ENCODE peak calls at places on chromosomes 7 and 10, in seven cellular contexts. V is brain microvascular endothelial cell, T is right lobe of liver, F is neural crest cell, J is HFFc6, K is fibroblast of lung, U is mesothelial cell of epicardium. I is an unnamed sample.

GRCh38 chr10:12243860-12244620 is 48.1 kb downstream of the CDC123 start:
- DNase-seq in U (no peak), J (no peak), F (no peak), V (no peak), K (no peak), T (peak), I (peak)

GRCh38 chr10:114683162-114683561 is 25.1 kb upstream of the ABLIM1 start:
- DNase-seq in V (no peak), U (no peak), J (no peak), T (no peak), F (no peak), K (peak), I (no peak)

GRCh38 chr10:100469756-100470155 is 6.9 kb downstream of the WNT8B start:
- DNase-seq in V (no peak), J (no peak), T (no peak), U (no peak), K (no peak), F (no peak), I (no peak)

GRCh38 chr10:10996966-10997620 is 20.6 kb upstream of the CELF2 start:
- DNase-seq in U (no peak), J (no peak), T (no peak), V (no peak), F (no peak), K (no peak), I (no peak)

GRCh38 chr10:8296090-8296741 is 241.7 kb downstream of the GATA3 start:
- DNase-seq in J (no peak), T (no peak), K (no peak), V (no peak), U (no peak), F (no peak), I (no peak)

GRCh38 chr10:13700461-13701144 is 113.8 kb downstream of the PRPF18 start:
- DNase-seq in F (no peak), K (no peak), V (no peak), J (no peak), T (no peak), U (no peak), I (no peak)

GRCh38 chr7:92987095-92987494 is 130.7 kb downstream of the SAMD9 start:
- DNase-seq in T (no peak), F (no peak), K (peak), J (peak), V (peak), U (no peak), I (no peak)

GRCh38 chr7:88455696-88456095 is 149.0 kb upstream of the STEAP4 start:
- DNase-seq in K (peak), U (no peak), T (no peak), F (no peak), J (no peak), V (no peak), I (no peak)

GRCh38 chr10:111137012-111137411 is 60.2 kb downstream of the ADRA2A start:
- DNase-seq in J (no peak), U (no peak), F (no peak), T (no peak), K (no peak), V (no peak), I (no peak)

GRCh38 chr7:51593638-51594037 is 277.0 kb upstream of the COBL start:
- DNase-seq in V (no peak), T (no peak), U (no peak), K (no peak), J (no peak), F (no peak), I (no peak)

GRCh38 chr10:13701157-13701919 is 114.6 kb downstream of the PRPF18 start:
- DNase-seq in V (no peak), U (no peak), J (no peak), F (no peak), T (peak), K (no peak), I (no peak)

GRCh38 chr10:93465806-93466675 is 16.1 kb downstream of the MYOF start:
- DNase-seq in F (no peak), K (peak), U (no peak), J (peak), V (peak), T (no peak), I (no peak)

GRCh38 chr7:78770422-78771410 is 682.8 kb downstream of the MAGI2 start:
- DNase-seq in T (no peak), V (no peak), F (no peak), J (peak), U (no peak), K (peak), I (peak)

GRCh38 chr7:74187915-74188675 is 13.9 kb downstream of the EIF4H start:
- DNase-seq in J (peak), F (no peak), U (no peak), V (no peak), K (peak), T (no peak), I (no peak)

GRCh38 chr7:28922618-28923331 is 35.4 kb downstream of the TRIL start:
- DNase-seq in V (peak), J (peak), T (no peak), F (peak), U (peak), K (peak), I (peak)

GRCh38 chr10:23514321-23514720 is 75.4 kb downstream of the OTUD1 start:
- DNase-seq in J (peak), U (no peak), F (no peak), V (no peak), T (no peak), K (no peak), I (no peak)

GRCh38 chr10:86673827-86674581 is 5.7 kb downstream of the LDB3 start:
- DNase-seq in J (no peak), T (no peak), K (no peak), F (no peak), V (no peak), U (no peak), I (no peak)

GRCh38 chr7:20913853-20914252 is 127.2 kb upstream of the SP8 start:
- DNase-seq in U (no peak), F (no peak), V (no peak), T (no peak), J (no peak), K (no peak), I (no peak)

GRCh38 chr7:113170591-113170990 is 52.2 kb upstream of the SMIM30 start:
- DNase-seq in V (no peak), K (no peak), F (no peak), U (no peak), T (no peak), J (no peak), I (no peak)

GRCh38 chr7:116953372-116953726 is at the start of gene ST7:
- DNase-seq in J (peak), T (no peak), U (peak), K (peak), V (peak), F (peak), I (no peak)

GRCh38 chr7:129569326-129569725 is 42.2 kb upstream of the NRF1 start:
- DNase-seq in F (no peak), U (no peak), T (no peak), K (no peak), J (no peak), V (no peak), I (no peak)

GRCh38 chr7:133645870-133646492 is 393.1 kb downstream of the EXOC4 start:
- DNase-seq in U (no peak), F (no peak), T (no peak), K (peak), V (no peak), J (no peak), I (no peak)

GRCh38 chr10:124091646-124092269 is 1.6 kb downstream of the CHST15 start:
- DNase-seq in U (no peak), K (peak), J (no peak), V (peak), F (peak), T (peak), I (no peak)

GRCh38 chr10:124094419-124094785 is 1.0 kb upstream of the CHST15 start:
- DNase-seq in K (no peak), J (no peak), T (no peak), V (no peak), F (no peak), U (no peak), I (no peak)

GRCh38 chr10:124093076-124093773 is at the start of gene CHST15:
- DNase-seq in T (peak), J (peak), K (peak), F (peak), V (peak), U (peak), I (no peak)

GRCh38 chr10:124090630-124091209 is 2.7 kb downstream of the CHST15 start:
- DNase-seq in F (no peak), J (no peak), T (no peak), U (no peak), V (no peak), K (no peak), I (no peak)

DNA sequence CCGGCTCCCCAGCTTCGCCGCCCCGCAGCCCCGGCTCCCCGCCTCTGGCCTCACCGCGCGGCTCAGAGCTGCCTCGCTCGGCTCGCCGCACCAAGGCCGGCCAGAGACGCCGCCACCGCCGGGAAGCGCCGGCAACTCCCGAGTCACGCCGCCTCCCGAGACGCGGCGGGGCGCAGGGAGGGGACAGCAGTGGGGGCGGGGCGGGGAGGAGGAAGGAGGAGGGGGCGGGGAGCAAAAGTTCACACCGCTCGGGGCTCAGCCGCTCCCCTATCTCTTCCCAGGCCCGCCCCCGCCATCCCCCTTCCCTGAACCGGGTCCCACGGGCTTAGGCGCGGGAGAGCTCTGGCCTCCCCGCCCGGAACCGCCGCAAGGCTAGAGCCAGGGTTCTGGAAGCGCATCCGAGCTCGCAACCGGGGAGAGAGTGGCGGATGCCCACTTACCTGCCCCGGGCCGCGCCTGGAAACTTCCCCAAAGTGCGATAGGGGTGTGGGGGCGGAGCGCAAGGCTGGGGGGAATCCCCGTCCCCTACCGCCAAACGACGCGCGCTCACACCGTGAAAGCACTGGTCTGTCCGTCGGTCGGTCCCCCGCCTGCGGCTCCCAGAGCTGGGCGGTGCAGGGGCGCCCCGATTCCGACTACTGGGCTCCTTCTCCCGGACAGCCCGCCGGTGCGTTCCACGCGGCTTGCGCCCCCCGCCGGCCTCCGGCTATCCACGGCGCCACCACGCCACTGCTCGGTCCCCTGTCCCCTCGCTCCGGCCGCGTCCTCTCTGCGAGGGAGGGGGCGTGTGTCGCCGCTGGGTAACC is 925 bp downstream of the CHST15 start:
- DNase-seq in K (peak), V (peak), F (peak), U (peak), T (peak), J (peak), I (no peak)
- TF ChIP-seq CTCF in K (no peak), V (peak), F (no peak), U (no peak), T (peak), J (peak), I (no peak)

DNA sequence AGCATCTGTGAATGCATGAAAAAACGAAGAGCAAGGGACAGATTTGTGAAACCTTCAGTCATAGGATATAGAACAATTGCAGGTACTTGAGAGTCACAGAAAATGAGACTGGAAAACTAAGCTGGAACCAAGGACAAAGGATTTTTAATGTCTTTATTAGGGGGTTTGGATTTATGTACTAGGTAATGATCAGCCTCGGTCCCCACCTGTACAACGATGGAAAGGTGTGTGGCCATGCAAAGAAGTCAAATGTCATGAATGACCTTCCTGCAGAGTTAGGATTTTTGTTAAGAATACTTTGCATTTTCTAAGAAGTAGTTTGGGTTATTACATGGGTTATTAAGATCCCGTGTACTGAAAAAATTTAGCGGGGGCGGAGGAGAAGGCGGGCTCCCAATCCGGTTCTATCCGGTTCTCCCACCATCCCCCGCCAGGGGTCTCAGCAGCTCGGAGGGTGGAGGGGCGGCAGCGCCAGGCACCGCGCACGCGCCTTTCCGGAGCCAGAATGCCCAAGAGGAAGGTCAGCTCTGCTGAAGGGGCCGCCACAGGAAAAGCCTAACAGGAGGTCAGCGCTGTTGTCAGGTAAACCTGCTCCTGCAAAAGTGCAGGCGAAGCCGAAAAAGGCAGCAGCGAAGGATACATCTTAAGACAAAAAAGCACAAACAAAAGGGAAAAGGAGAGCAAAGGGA is 327.5 kb upstream of the PLXDC2 start:
- DNase-seq in F (peak), V (no peak), J (no peak), K (peak), U (peak), T (peak), I (no peak)
- TF ChIP-seq CTCF in F (peak), V (peak), J (no peak), K (no peak), U (peak), T (no peak), I (no peak)

GRCh38 chr7:94888995-94889523 is 18.3 kb upstream of the PPP1R9A start:
- DNase-seq in U (no peak), F (no peak), T (no peak), V (no peak), K (no peak), J (no peak), I (no peak)

GRCh38 chr7:94883676-94884075 is 23.7 kb upstream of the PPP1R9A start:
- DNase-seq in U (no peak), T (no peak), K (no peak), F (no peak), V (no peak), J (no peak), I (no peak)

GRCh38 chr7:94882891-94883290 is 24.5 kb upstream of the PPP1R9A start:
- DNase-seq in J (no peak), U (no peak), K (peak), V (no peak), T (no peak), F (no peak), I (no peak)

GRCh38 chr7:94893661-94894060 is 13.7 kb upstream of the PPP1R9A start:
- DNase-seq in F (no peak), K (no peak), J (no peak), V (no peak), T (no peak), U (no peak), I (no peak)

DNA sequence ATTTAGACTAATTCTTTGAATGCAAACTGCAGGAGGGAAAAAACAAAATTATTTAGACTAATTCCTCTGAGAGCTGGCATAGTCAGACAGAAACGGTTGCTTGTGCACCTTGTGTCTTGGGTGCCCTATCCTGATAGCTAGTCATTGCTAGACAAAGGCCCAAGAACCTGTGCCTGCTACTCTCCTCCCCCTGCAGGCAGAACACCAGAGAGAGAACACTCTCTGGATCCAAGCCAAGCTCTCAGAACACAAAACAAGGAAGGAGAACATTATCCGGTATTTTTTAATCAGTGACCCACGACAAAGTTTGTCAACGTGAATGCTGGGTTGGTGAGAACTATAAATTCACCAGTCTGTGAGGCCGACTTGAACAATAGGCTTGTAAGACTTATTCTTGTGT is 18.9 kb upstream of the PPP1R9A start:
- DNase-seq in V (no peak), J (no peak), K (no peak), T (no peak), F (no peak), U (no peak), I (no peak)
- TF ChIP-seq CTCF in V (peak), J (no peak), K (peak), T (peak), F (peak), U (no peak), I (no peak)

DNA sequence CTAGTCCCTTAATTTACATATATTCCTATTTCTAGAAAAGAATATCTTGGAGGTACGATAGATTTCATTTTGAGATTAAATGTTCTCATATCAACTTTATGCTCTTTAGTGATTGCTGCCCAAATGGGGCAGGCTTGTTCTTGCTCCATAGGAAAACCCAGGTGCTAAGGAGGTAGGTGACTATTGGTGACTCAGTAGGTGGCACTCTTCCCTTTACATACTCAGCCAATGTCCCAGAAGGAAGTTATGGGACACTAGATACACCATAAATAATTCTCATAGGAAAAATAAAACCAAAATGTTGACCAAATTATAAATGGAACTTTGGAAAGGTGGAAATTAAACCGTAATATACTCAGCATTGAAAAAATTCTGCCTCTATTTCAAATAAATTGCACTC is 4.0 kb downstream of the SKAP2 start:
- DNase-seq in K (no peak), V (no peak), T (no peak), U (no peak), F (no peak), J (no peak), I (no peak)
- TF ChIP-seq CTCF in K (no peak), V (no peak), T (no peak), U (no peak), F (no peak), J (no peak), I (no peak)

DNA sequence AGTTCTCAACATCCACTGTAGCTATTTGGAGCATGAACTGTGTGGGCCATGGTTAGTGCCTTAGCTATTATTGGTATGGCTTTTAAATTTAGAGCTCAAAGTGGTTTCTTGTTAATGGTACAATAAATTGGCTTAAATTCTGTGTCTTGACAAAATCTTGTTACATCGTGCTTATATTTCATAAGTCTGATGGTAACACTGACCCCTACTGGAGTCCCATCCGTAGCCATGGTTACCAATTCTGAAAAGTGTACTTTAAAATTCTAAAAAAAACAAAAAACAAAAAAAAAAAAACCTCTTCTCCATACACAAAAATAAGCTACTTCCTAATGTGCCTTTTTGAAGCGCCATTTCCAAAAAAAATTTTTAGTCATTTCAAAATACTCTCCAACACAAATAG is 6.4 kb upstream of the RPP30 start:
- DNase-seq in J (peak), F (no peak), V (peak), T (no peak), U (no peak), K (peak), I (no peak)
- TF ChIP-seq CTCF in J (peak), F (peak), V (peak), T (peak), U (peak), K (peak), I (peak)

GRCh38 chr7:66296-66695 is 126.1 kb upstream of the FAM20C start:
- DNase-seq in K (no peak), V (no peak), U (no peak), J (no peak), T (peak), F (no peak), I (no peak)

GRCh38 chr7:68629-69028 is 123.7 kb upstream of the FAM20C start:
- DNase-seq in K (peak), J (no peak), V (no peak), U (no peak), F (no peak), T (peak), I (no peak)

GRCh38 chr7:65554-65953 is 126.8 kb upstream of the FAM20C start:
- DNase-seq in U (no peak), J (peak), V (no peak), K (peak), F (no peak), T (no peak), I (no peak)

GRCh38 chr7:66741-67140 is 125.6 kb upstream of the FAM20C start:
- DNase-seq in V (no peak), K (no peak), U (no peak), T (peak), F (no peak), J (no peak), I (no peak)

GRCh38 chr7:67738-68395 is 124.5 kb upstream of the FAM20C start:
- DNase-seq in K (peak), V (no peak), J (no peak), U (no peak), F (no peak), T (peak), I (no peak)
- TF ChIP-seq CTCF in K (no peak), V (peak), J (peak), U (no peak), F (no peak), T (no peak), I (no peak)

GRCh38 chr10:124642076-124642710 is 102.0 kb downstream of the FAM53B start:
- DNase-seq in U (no peak), V (no peak), K (no peak), F (no peak), T (no peak), J (no peak), I (no peak)
- TF ChIP-seq CTCF in U (no peak), V (no peak), K (no peak), F (no peak), T (no peak), J (no peak), I (no peak)

DNA sequence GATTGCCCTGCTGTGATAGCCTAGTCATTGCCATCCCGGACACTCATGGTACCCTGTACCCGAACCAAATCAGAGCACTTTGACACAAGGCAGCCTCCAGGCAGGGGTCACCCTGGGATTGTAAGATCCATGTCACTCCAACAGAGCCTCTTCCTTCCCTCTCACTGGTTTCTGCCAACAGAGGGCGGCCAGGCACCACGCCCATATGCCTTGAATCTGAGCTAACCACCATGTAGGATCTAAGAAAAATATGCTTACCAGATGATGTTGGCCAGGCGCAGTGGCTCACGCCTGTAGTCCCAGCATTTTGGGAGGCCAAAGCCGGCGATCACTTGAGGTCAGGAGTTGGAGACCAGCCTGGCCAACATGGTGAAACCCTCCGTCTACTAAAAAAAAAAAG is 389.2 kb upstream of the KLF6 start:
- DNase-seq in V (no peak), T (no peak), U (no peak), F (no peak), K (no peak), J (no peak), I (no peak)
- TF ChIP-seq CTCF in V (peak), T (no peak), U (no peak), F (no peak), K (no peak), J (peak), I (no peak)